ENCODE peak calls at places on chromosomes 1 and 21, in seven cellular contexts. S is psoas muscle; A is fibroblast of lung; W is endodermal cell; I is CD8-positive, alpha-beta memory T cell; B is CD4-positive, CD25-positive, alpha-beta regulatory T cell; C is left lung. U is an unnamed sample.

GRCh38 chr1:19923137-19923952 is at the start of gene PLA2G2E:
- DNase-seq in S (no peak), A (no peak), W (peak; percentile 45), I (no peak), B (no peak), C (no peak), U (no peak)

GRCh38 chr1:192260076-192260475 is 56.7 kb upstream of the RGS21 start:
- DNase-seq in S (no peak), A (peak; percentile 30), W (no peak), I (no peak), B (no peak), C (no peak), U (no peak)

GRCh38 chr1:98277111-98277510 is 356.3 kb upstream of the DPYD start:
- DNase-seq in S (no peak), A (peak; percentile 77), W (no peak), I (no peak), B (no peak), C (no peak), U (no peak)

GRCh38 chr1:53367503-53368313 is 39.8 kb upstream of the LRP8 start:
- DNase-seq in S (no peak), A (no peak), W (peak; percentile 43), I (no peak), B (peak; percentile 32), C (no peak), U (peak; percentile 50)

GRCh38 chr1:171441278-171441677 is 44.1 kb upstream of the PRRC2C start:
- DNase-seq in S (no peak), A (peak; percentile 84), W (no peak), I (no peak), B (no peak), C (no peak), U (no peak)

GRCh38 chr1:235411489-235412486 is 44.6 kb downstream of the TBCE start:
- DNase-seq in S (no peak), A (peak; percentile 15), W (no peak), I (no peak), B (no peak), C (no peak), U (no peak)

GRCh38 chr1:63877816-63878215 is 104.0 kb downstream of the ROR1 start:
- DNase-seq in S (no peak), A (peak; percentile 93), W (no peak), I (no peak), B (no peak), C (no peak), U (no peak)

GRCh38 chr1:210330279-210330866 is 1.7 kb downstream of the HHAT start:
- DNase-seq in S (no peak), A (peak; percentile 70), W (no peak), I (no peak), B (no peak), C (no peak), U (no peak)

GRCh38 chr1:208242829-208243521 is 1.2 kb downstream of the PLXNA2 start:
- DNase-seq in S (peak; percentile 43), A (peak; percentile 48), W (peak; percentile 75), I (no peak), B (no peak), C (peak; percentile 85), U (no peak)

GRCh38 chr1:153429266-153430165 is 13.2 kb downstream of the S100A7A start:
- DNase-seq in S (no peak), A (no peak), W (no peak), I (no peak), B (no peak), C (no peak), U (no peak)
- H3K27me3 ChIP-seq in S (no peaks in the 10 kb centered on the region), A (no peaks in the 10 kb centered on the region), W (peaks cover 21% of the 10 kb centered on the region), I (no peaks in the 10 kb centered on the region), B (peaks cover 2% of the 10 kb centered on the region), C (no peaks in the 10 kb centered on the region), U (no peaks in the 10 kb centered on the region)

DNA sequence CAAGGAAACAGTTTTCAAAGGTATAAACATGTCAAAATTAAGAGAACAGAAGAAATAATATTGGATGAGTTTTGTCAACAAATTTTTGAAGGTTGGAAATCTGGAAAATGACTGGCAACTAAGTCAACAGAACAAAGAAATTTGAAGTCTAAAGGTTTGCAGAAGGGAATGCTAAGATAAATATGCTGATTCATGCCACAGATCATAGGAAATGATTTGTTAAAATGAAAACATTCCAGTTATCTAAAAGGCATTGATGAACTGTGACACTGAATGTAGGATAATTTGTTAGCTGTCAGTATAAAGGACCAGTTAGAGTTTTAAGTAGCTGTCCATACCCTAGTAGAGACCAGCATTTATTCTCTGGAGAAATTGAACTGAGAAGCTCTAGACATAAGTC is 157.9 kb upstream of the CHRM3 start:
- DNase-seq in S (no peak), A (no peak), W (no peak), I (no peak), B (no peak), C (no peak), U (no peak)
- H3K4me1 ChIP-seq in S (no peaks in the 10 kb centered on the region), A (no peaks in the 10 kb centered on the region), W (no peaks in the 10 kb centered on the region), I (no peaks in the 10 kb centered on the region), B (no peaks in the 10 kb centered on the region), C (no peaks in the 10 kb centered on the region), U (no peaks in the 10 kb centered on the region)

DNA sequence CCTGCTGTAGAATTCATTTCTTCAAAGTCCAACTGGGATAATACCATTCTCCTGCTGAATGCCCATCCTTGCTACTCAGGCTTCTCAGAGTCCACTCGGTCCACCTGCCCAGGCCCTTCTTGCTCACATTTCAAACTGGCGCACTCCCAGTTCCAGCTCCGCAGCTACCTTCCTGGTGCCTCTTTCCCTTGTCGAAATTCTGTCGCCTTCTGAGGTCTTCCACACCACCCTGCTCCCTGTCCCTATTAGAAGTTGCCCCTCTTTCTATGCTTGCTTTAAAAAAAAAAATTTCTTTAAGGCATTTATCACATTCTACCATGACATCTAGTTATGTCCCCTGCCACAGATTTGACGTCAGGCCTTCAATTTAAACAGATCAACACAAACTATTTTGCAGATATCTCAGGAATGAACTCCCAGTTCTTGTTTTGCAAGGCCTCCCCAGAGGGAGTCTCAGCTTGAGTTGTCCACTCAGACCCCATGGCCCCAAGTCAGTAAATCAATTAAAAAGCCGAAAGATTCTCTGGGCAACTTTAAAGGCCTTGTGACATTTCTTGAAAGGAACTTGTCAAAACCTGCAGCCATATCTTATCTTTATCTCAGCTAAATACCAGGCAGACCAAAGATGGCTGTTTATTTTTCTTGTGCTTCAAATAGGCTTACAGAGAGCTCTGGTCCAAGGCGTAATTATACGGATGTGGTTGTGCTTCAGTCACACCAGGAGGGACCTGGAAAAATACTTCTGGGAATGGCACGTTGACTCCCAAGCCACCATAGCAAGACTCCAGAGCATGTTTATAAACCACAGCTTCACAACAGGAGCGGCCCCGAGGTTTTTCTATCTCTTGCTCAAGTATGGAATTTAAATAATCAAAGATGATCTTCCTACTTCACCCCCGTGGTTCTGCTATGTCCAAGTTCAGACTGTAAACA is 2.2 kb downstream of the FAM89A start:
- DNase-seq in S (no peak), A (peak; percentile 41), W (peak; percentile 63), I (no peak), B (no peak), C (no peak), U (no peak)
- H3K27me3 ChIP-seq in S (peaks cover 24% of the 10 kb centered on the region), A (peaks cover 3% of the 10 kb centered on the region), W (no peaks in the 10 kb centered on the region), I (no peaks in the 10 kb centered on the region), B (peaks cover 9% of the 10 kb centered on the region), C (no peaks in the 10 kb centered on the region), U (no peaks in the 10 kb centered on the region)

GRCh38 chr1:33388989-33389771 is 41.7 kb downstream of the PHC2 start:
- DNase-seq in S (no peak), A (peak; percentile 72), W (no peak), I (no peak), B (no peak), C (no peak), U (no peak)
- H3K4me1 ChIP-seq in S (peaks cover 31% of the 10 kb centered on the region), A (peaks cover 54% of the 10 kb centered on the region), W (no peaks in the 10 kb centered on the region), I (no peaks in the 10 kb centered on the region), B (no peaks in the 10 kb centered on the region), C (peaks cover 6% of the 10 kb centered on the region), U (no peaks in the 10 kb centered on the region)

DNA sequence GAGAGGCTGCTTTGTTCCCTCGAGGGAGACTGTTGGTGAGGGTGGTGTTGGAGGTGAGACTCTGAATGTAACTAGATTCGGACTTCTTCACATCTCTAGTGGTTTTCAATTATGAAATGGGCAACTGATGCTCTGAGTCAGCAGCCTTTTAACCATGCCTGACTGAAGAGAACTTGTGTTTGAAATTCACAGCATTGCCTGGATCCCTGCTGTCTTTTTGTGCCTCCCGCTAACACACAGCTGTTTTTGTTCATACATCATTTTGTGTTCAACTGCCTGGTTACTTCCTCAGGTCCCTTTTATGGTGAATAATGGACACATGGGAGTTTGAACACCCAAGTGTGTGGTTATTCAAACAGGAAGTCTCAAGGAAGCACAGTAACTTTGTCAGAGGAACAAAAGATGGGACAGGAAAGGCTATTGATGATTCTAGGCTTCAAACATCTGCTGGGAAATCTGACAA is 16.8 kb downstream of the LAMC1 start:
- DNase-seq in S (no peak), A (peak; percentile 96), W (no peak), I (no peak), B (no peak), C (no peak), U (no peak)
- H3K27me3 ChIP-seq in S (no peaks in the 10 kb centered on the region), A (no peaks in the 10 kb centered on the region), W (no peaks in the 10 kb centered on the region), I (peaks cover 12% of the 10 kb centered on the region), B (peaks cover 7% of the 10 kb centered on the region), C (no peaks in the 10 kb centered on the region), U (peaks cover 4% of the 10 kb centered on the region)

GRCh38 chr21:45370575-45370974 is 34.4 kb upstream of the COL18A1 start:
- DNase-seq in S (peak; percentile 72), A (no peak), W (no peak), I (no peak), B (no peak), C (peak; percentile 25), U (no peak)

GRCh38 chr21:45371092-45371491 is 33.9 kb upstream of the COL18A1 start:
- DNase-seq in S (no peak), A (no peak), W (no peak), I (no peak), B (no peak), C (peak; percentile 51), U (no peak)

GRCh38 chr21:45372732-45373355 is 32.1 kb upstream of the COL18A1 start:
- DNase-seq in S (peak; percentile 3), A (peak; percentile 75), W (no peak), I (no peak), B (no peak), C (peak; percentile 48), U (no peak)

GRCh38 chr21:45373991-45374816 is 30.8 kb upstream of the COL18A1 start:
- DNase-seq in S (peak; percentile 12), A (no peak), W (no peak), I (no peak), B (no peak), C (peak; percentile 41), U (no peak)

GRCh38 chr21:45371649-45372048 is 33.3 kb upstream of the COL18A1 start:
- DNase-seq in S (no peak), A (no peak), W (no peak), I (no peak), B (no peak), C (no peak), U (no peak)
- H3K4me1 ChIP-seq in S (peaks cover 9% of the 10 kb centered on the region), A (peaks cover 11% of the 10 kb centered on the region), W (peaks cover 4% of the 10 kb centered on the region), I (peaks cover 7% of the 10 kb centered on the region), B (no peaks in the 10 kb centered on the region), C (peaks cover 2% of the 10 kb centered on the region), U (no peaks in the 10 kb centered on the region)

GRCh38 chr1:115883240-115883639 is 42.3 kb upstream of the NHLH2 start:
- DNase-seq in S (no peak), A (no peak), W (no peak), I (no peak), B (no peak), C (no peak), U (no peak)
- H3K27me3 ChIP-seq in S (no peaks in the 10 kb centered on the region), A (no peaks in the 10 kb centered on the region), W (no peaks in the 10 kb centered on the region), I (no peaks in the 10 kb centered on the region), B (peaks cover 3% of the 10 kb centered on the region), C (no peaks in the 10 kb centered on the region), U (no peaks in the 10 kb centered on the region)

U was measured in CD4-positive, alpha-beta memory T cell.